ENCODE peak calls at places on chromosomes 6 and 20, in five cellular contexts. M, X, H, N and A are unnamed samples.
A peak's percentile ranks its signal among the peaks of the same experiment; 100 is the strongest.

GRCh38 chr6:11459002-11459658 is 78.4 kb upstream of the TMEM170B start:
- DNase-seq in M (peak; percentile 40), X (no peak), H (no peak), N (no peak), A (no peak)

GRCh38 chr6:74715362-74716068 is 490.3 kb downstream of the COL12A1 start:
- DNase-seq in M (no peak), X (no peak), H (no peak), N (no peak), A (no peak)

GRCh38 chr20:56380375-56380774 is 11.6 kb downstream of the AURKA start:
- DNase-seq in M (no peak), X (no peak), H (no peak), N (no peak), A (no peak)

GRCh38 chr6:114342086-114342825 is 567 bp downstream of the HS3ST5 start:
- DNase-seq in M (peak; percentile 70), X (peak; percentile 51), H (no peak), N (peak; percentile 73), A (no peak)

GRCh38 chr6:39347906-39348585 is 25.5 kb upstream of the KCNK16 start:
- DNase-seq in M (peak; percentile 77), X (peak; percentile 83), H (peak; percentile 26), N (peak; percentile 84), A (peak; percentile 63)

GRCh38 chr6:105819774-105820173 is 266.4 kb upstream of the PRDM1 start:
- DNase-seq in M (no peak), X (no peak), H (no peak), N (no peak), A (no peak)

GRCh38 chr6:96466149-96466863 is 55.3 kb upstream of the UFL1 start:
- DNase-seq in M (no peak), X (peak; percentile 16), H (no peak), N (no peak), A (no peak)

GRCh38 chr6:133568970-133569889 is 319.7 kb upstream of the TCF21 start:
- DNase-seq in M (peak; percentile 75), X (no peak), H (peak; percentile 49), N (peak; percentile 50), A (peak; percentile 63)

GRCh38 chr6:3410385-3411360 is 46.2 kb downstream of the SLC22A23 start:
- DNase-seq in M (peak; percentile 92), X (peak; percentile 71), H (no peak), N (peak; percentile 62), A (peak; percentile 52)

GRCh38 chr6:137882225-137882961 is 15.3 kb downstream of the TNFAIP3 start:
- DNase-seq in M (no peak), X (no peak), H (no peak), N (no peak), A (no peak)

GRCh38 chr6:163706688-163707087 is 292.2 kb downstream of the QKI start:
- DNase-seq in M (no peak), X (no peak), H (no peak), N (no peak), A (no peak)

GRCh38 chr6:15654250-15654649 is 8.6 kb downstream of the DTNBP1 start:
- DNase-seq in M (no peak), X (no peak), H (no peak), N (no peak), A (peak; percentile 31)

GRCh38 chr6:1893470-1894130 is 283.9 kb downstream of the FOXC1 start:
- DNase-seq in M (peak; percentile 63), X (no peak), H (no peak), N (no peak), A (no peak)

GRCh38 chr20:15236812-15237211 is 899.4 kb upstream of the FLRT3 start:
- DNase-seq in M (peak; percentile 70), X (no peak), H (no peak), N (peak; percentile 35), A (peak; percentile 68)

GRCh38 chr6:23983691-23984090 is 142.3 kb upstream of the NRSN1 start:
- DNase-seq in M (peak; percentile 21), X (no peak), H (no peak), N (no peak), A (no peak)

GRCh38 chr6:137025786-137026730 is 18.7 kb downstream of the IL20RA start:
- DNase-seq in M (no peak), X (no peak), H (no peak), N (no peak), A (peak; percentile 68)

GRCh38 chr6:21914121-21914973 is 320.8 kb downstream of the SOX4 start:
- DNase-seq in M (no peak), X (no peak), H (no peak), N (peak; percentile 24), A (no peak)

GRCh38 chr6:167988945-167989841 is 8.3 kb upstream of the KIF25 start:
- DNase-seq in M (no peak), X (no peak), H (no peak), N (no peak), A (no peak)

GRCh38 chr6:45255434-45255833 is 72.7 kb upstream of the RUNX2 start:
- DNase-seq in M (no peak), X (no peak), H (no peak), N (no peak), A (no peak)

GRCh38 chr6:94215614-94216013 is 796.3 kb upstream of the EPHA7 start:
- DNase-seq in M (no peak), X (no peak), H (no peak), N (no peak), A (no peak)

GRCh38 chr6:170403451-170403850 is 96.9 kb downstream of the FAM120B start:
- DNase-seq in M (peak; percentile 88), X (no peak), H (no peak), N (no peak), A (no peak)